ENCODE peak calls at places on chromosomes 4 and X, in nine cellular contexts. One of them, this sample, is unnamed.

GRCh38 chr4:142278171-142278570 is 567.9 kb downstream of the INPP4B start:
- DNase-seq in amniotic stem cell: no peak
- DNase-seq in stimulated activated CD8-positive, alpha-beta memory T cell treated with anti-CD3 and anti-CD28 coated beads, Interleukin-15, amount 100 ng/mL, for 48 hours: no peak
- DNase-seq in ascending aorta: no peak
- DNase-seq in OCI-LY7: no peak
- DNase-seq in GM23248: peak
- DNase-seq in iPS-NIHi11: no peak
- DNase-seq in caudate nucleus: no peak
- DNase-seq in SW 1271: no peak
- DNase-seq in this sample: no peak

GRCh38 chrX:22666441-22666840 is 333.3 kb upstream of the DDX53 start:
- DNase-seq in stimulated activated CD8-positive, alpha-beta memory T cell treated with anti-CD3 and anti-CD28 coated beads, Interleukin-15, amount 100 ng/mL, for 48 hours: no peak
- DNase-seq in GM23248: peak
- DNase-seq in ascending aorta: no peak
- DNase-seq in iPS-NIHi11: peak
- DNase-seq in amniotic stem cell: no peak
- DNase-seq in OCI-LY7: peak
- DNase-seq in caudate nucleus: peak
- DNase-seq in SW 1271: no peak
- DNase-seq in this sample: no peak

GRCh38 chr4:11189756-11190155 is 238.9 kb downstream of the HS3ST1 start:
- DNase-seq in ascending aorta: no peak
- DNase-seq in GM23248: no peak
- DNase-seq in stimulated activated CD8-positive, alpha-beta memory T cell treated with anti-CD3 and anti-CD28 coated beads, Interleukin-15, amount 100 ng/mL, for 48 hours: no peak
- DNase-seq in caudate nucleus: no peak
- DNase-seq in amniotic stem cell: no peak
- DNase-seq in OCI-LY7: no peak
- DNase-seq in SW 1271: no peak
- DNase-seq in iPS-NIHi11: no peak
- DNase-seq in this sample: no peak

GRCh38 chr4:124206779-124207605 is 505.5 kb downstream of the ANKRD50 start:
- DNase-seq in GM23248: peak
- DNase-seq in iPS-NIHi11: no peak
- DNase-seq in OCI-LY7: no peak
- DNase-seq in SW 1271: no peak
- DNase-seq in stimulated activated CD8-positive, alpha-beta memory T cell treated with anti-CD3 and anti-CD28 coated beads, Interleukin-15, amount 100 ng/mL, for 48 hours: no peak
- DNase-seq in amniotic stem cell: no peak
- DNase-seq in caudate nucleus: no peak
- DNase-seq in ascending aorta: no peak
- DNase-seq in this sample: no peak

GRCh38 chr4:105990933-105991332 is 95.7 kb downstream of the NPNT start:
- DNase-seq in stimulated activated CD8-positive, alpha-beta memory T cell treated with anti-CD3 and anti-CD28 coated beads, Interleukin-15, amount 100 ng/mL, for 48 hours: no peak
- DNase-seq in caudate nucleus: no peak
- DNase-seq in GM23248: peak
- DNase-seq in ascending aorta: peak
- DNase-seq in SW 1271: no peak
- DNase-seq in OCI-LY7: no peak
- DNase-seq in amniotic stem cell: no peak
- DNase-seq in iPS-NIHi11: peak
- DNase-seq in this sample: peak

GRCh38 chr4:89055157-89056080 is 1.6 kb downstream of the FAM13A start:
- DNase-seq in caudate nucleus: no peak
- DNase-seq in ascending aorta: no peak
- DNase-seq in GM23248: peak
- DNase-seq in amniotic stem cell: no peak
- DNase-seq in stimulated activated CD8-positive, alpha-beta memory T cell treated with anti-CD3 and anti-CD28 coated beads, Interleukin-15, amount 100 ng/mL, for 48 hours: no peak
- DNase-seq in OCI-LY7: no peak
- DNase-seq in iPS-NIHi11: no peak
- DNase-seq in SW 1271: no peak
- DNase-seq in this sample: no peak

GRCh38 chrX:101397779-101398178 is 7.0 kb downstream of the RPL36A start:
- DNase-seq in iPS-NIHi11: no peak
- DNase-seq in stimulated activated CD8-positive, alpha-beta memory T cell treated with anti-CD3 and anti-CD28 coated beads, Interleukin-15, amount 100 ng/mL, for 48 hours: no peak
- DNase-seq in OCI-LY7: no peak
- DNase-seq in ascending aorta: no peak
- DNase-seq in SW 1271: no peak
- DNase-seq in amniotic stem cell: no peak
- DNase-seq in caudate nucleus: no peak
- DNase-seq in GM23248: no peak
- DNase-seq in this sample: no peak

GRCh38 chr4:79445371-79445781 is 37.3 kb upstream of the GK2 start:
- DNase-seq in OCI-LY7: no peak
- DNase-seq in GM23248: peak
- DNase-seq in amniotic stem cell: no peak
- DNase-seq in ascending aorta: no peak
- DNase-seq in SW 1271: no peak
- DNase-seq in caudate nucleus: no peak
- DNase-seq in iPS-NIHi11: no peak
- DNase-seq in stimulated activated CD8-positive, alpha-beta memory T cell treated with anti-CD3 and anti-CD28 coated beads, Interleukin-15, amount 100 ng/mL, for 48 hours: no peak
- DNase-seq in this sample: no peak

GRCh38 chr4:60366661-60367060 is 833.5 kb upstream of the ADGRL3 start:
- DNase-seq in amniotic stem cell: no peak
- DNase-seq in OCI-LY7: no peak
- DNase-seq in GM23248: no peak
- DNase-seq in ascending aorta: no peak
- DNase-seq in SW 1271: no peak
- DNase-seq in stimulated activated CD8-positive, alpha-beta memory T cell treated with anti-CD3 and anti-CD28 coated beads, Interleukin-15, amount 100 ng/mL, for 48 hours: no peak
- DNase-seq in caudate nucleus: no peak
- DNase-seq in iPS-NIHi11: no peak
- DNase-seq in this sample: no peak

GRCh38 chr4:135277980-135278315 is 1076.4 kb upstream of the PABPC4L start:
- DNase-seq in SW 1271: no peak
- DNase-seq in OCI-LY7: no peak
- DNase-seq in caudate nucleus: no peak
- DNase-seq in ascending aorta: no peak
- DNase-seq in iPS-NIHi11: no peak
- DNase-seq in stimulated activated CD8-positive, alpha-beta memory T cell treated with anti-CD3 and anti-CD28 coated beads, Interleukin-15, amount 100 ng/mL, for 48 hours: no peak
- DNase-seq in amniotic stem cell: no peak
- DNase-seq in GM23248: no peak
- DNase-seq in this sample: no peak

GRCh38 chr4:25155957-25156356 is 4.3 kb downstream of the SEPSECS start:
- DNase-seq in GM23248: peak
- DNase-seq in OCI-LY7: no peak
- DNase-seq in SW 1271: no peak
- DNase-seq in caudate nucleus: no peak
- DNase-seq in iPS-NIHi11: no peak
- DNase-seq in amniotic stem cell: no peak
- DNase-seq in ascending aorta: no peak
- DNase-seq in stimulated activated CD8-positive, alpha-beta memory T cell treated with anti-CD3 and anti-CD28 coated beads, Interleukin-15, amount 100 ng/mL, for 48 hours: no peak
- DNase-seq in this sample: no peak

GRCh38 chr4:41142946-41143720 is 71.2 kb downstream of the APBB2 start:
- DNase-seq in ascending aorta: peak
- DNase-seq in OCI-LY7: no peak
- DNase-seq in SW 1271: no peak
- DNase-seq in stimulated activated CD8-positive, alpha-beta memory T cell treated with anti-CD3 and anti-CD28 coated beads, Interleukin-15, amount 100 ng/mL, for 48 hours: no peak
- DNase-seq in GM23248: peak
- DNase-seq in amniotic stem cell: peak
- DNase-seq in iPS-NIHi11: no peak
- DNase-seq in caudate nucleus: no peak
- DNase-seq in this sample: no peak

GRCh38 chr4:108466936-108467902 is 153.2 kb upstream of the RPL34 start:
- DNase-seq in caudate nucleus: no peak
- DNase-seq in SW 1271: no peak
- DNase-seq in iPS-NIHi11: no peak
- DNase-seq in GM23248: peak
- DNase-seq in ascending aorta: no peak
- DNase-seq in OCI-LY7: no peak
- DNase-seq in stimulated activated CD8-positive, alpha-beta memory T cell treated with anti-CD3 and anti-CD28 coated beads, Interleukin-15, amount 100 ng/mL, for 48 hours: no peak
- DNase-seq in amniotic stem cell: peak
- DNase-seq in this sample: no peak

GRCh38 chrX:132216806-132217202 is 2.4 kb downstream of the RAP2C start:
- DNase-seq in OCI-LY7: no peak
- DNase-seq in iPS-NIHi11: no peak
- DNase-seq in stimulated activated CD8-positive, alpha-beta memory T cell treated with anti-CD3 and anti-CD28 coated beads, Interleukin-15, amount 100 ng/mL, for 48 hours: no peak
- DNase-seq in amniotic stem cell: no peak
- DNase-seq in SW 1271: no peak
- DNase-seq in GM23248: peak
- DNase-seq in ascending aorta: no peak
- DNase-seq in caudate nucleus: no peak
- DNase-seq in this sample: no peak

GRCh38 chr4:40916880-40917279 is 167.1 kb downstream of the NSUN7 start:
- DNase-seq in caudate nucleus: no peak
- DNase-seq in GM23248: peak
- DNase-seq in SW 1271: no peak
- DNase-seq in amniotic stem cell: no peak
- DNase-seq in iPS-NIHi11: peak
- DNase-seq in stimulated activated CD8-positive, alpha-beta memory T cell treated with anti-CD3 and anti-CD28 coated beads, Interleukin-15, amount 100 ng/mL, for 48 hours: no peak
- DNase-seq in OCI-LY7: peak
- DNase-seq in ascending aorta: peak
- DNase-seq in this sample: no peak

GRCh38 chr4:134885436-134885835 is 683.8 kb upstream of the PABPC4L start:
- DNase-seq in OCI-LY7: no peak
- DNase-seq in amniotic stem cell: no peak
- DNase-seq in ascending aorta: no peak
- DNase-seq in iPS-NIHi11: no peak
- DNase-seq in caudate nucleus: no peak
- DNase-seq in stimulated activated CD8-positive, alpha-beta memory T cell treated with anti-CD3 and anti-CD28 coated beads, Interleukin-15, amount 100 ng/mL, for 48 hours: no peak
- DNase-seq in SW 1271: no peak
- DNase-seq in GM23248: no peak
- DNase-seq in this sample: no peak

GRCh38 chr4:3436798-3437581 is 4.8 kb upstream of the HGFAC start:
- DNase-seq in caudate nucleus: no peak
- DNase-seq in iPS-NIHi11: no peak
- DNase-seq in OCI-LY7: no peak
- DNase-seq in amniotic stem cell: peak
- DNase-seq in GM23248: peak
- DNase-seq in ascending aorta: peak
- DNase-seq in stimulated activated CD8-positive, alpha-beta memory T cell treated with anti-CD3 and anti-CD28 coated beads, Interleukin-15, amount 100 ng/mL, for 48 hours: no peak
- DNase-seq in SW 1271: no peak
- DNase-seq in this sample: no peak

This sample was measured in glomerular endothelial cell.